ENCODE peak calls at places on chromosomes 6 and 20, in six cellular contexts. B, S, F, Z, I and N are unnamed samples.

GRCh38 chr20:59205044-59205443 is 41.4 kb downstream of the ZNF831 start:
- DNase-seq in I (no peak), S (no peak), Z (no peak), B (no peak), F (no peak), N (no peak)

GRCh38 chr20:31517373-31517772 is 3.1 kb downstream of the HM13 start:
- DNase-seq in Z (no peak), I (peak; percentile 60), F (no peak), S (peak; percentile 66), B (no peak), N (no peak)

GRCh38 chr6:15480546-15480945 is 182.3 kb downstream of the DTNBP1 start:
- DNase-seq in Z (no peak), S (no peak), I (no peak), B (no peak), F (no peak), N (no peak)

GRCh38 chr6:81808834-81809598 is 56.5 kb upstream of the TENT5A start:
- DNase-seq in S (no peak), Z (no peak), F (no peak), B (no peak), I (no peak), N (no peak)

GRCh38 chr6:119186490-119186889 is 108.0 kb upstream of the FAM184A start:
- DNase-seq in I (no peak), F (no peak), S (peak; percentile 7), Z (no peak), B (no peak), N (peak; percentile 36)

GRCh38 chr6:163438298-163438939 is 23.9 kb downstream of the QKI start:
- DNase-seq in B (no peak), S (no peak), F (no peak), Z (no peak), I (no peak), N (no peak)

GRCh38 chr6:119586250-119586882 is 236.8 kb upstream of the MAN1A1 start:
- DNase-seq in B (no peak), Z (no peak), I (no peak), F (no peak), S (no peak), N (no peak)

GRCh38 chr20:63501818-63502670 is 3.2 kb upstream of the EEF1A2 start:
- DNase-seq in Z (no peak), F (no peak), S (peak; percentile 89), I (peak; percentile 67), B (no peak), N (no peak)